ENCODE peak calls at places on chromosome 17, in seven cellular contexts. G, K, T, U, M, N and C are unnamed samples.

GRCh38 chr17:60065136-60065535 is 13.6 kb downstream of the HEATR6 start:
- DNase-seq in G (no peak), K (no peak), T (no peak), U (peak), M (no peak), N (no peak), C (no peak)

GRCh38 chr17:37088459-37088858 is 139.7 kb downstream of the AATF start:
- DNase-seq in G (no peak), K (no peak), T (no peak), U (no peak), M (no peak), N (no peak), C (no peak)

GRCh38 chr17:80512233-80512632 is 32.4 kb upstream of the RPTOR start:
- DNase-seq in G (no peak), K (no peak), T (no peak), U (peak), M (peak), N (no peak), C (no peak)

GRCh38 chr17:680554-680953 is 34.1 kb downstream of the VPS53 start:
- DNase-seq in G (no peak), K (no peak), T (no peak), U (no peak), M (no peak), N (no peak), C (no peak)

GRCh38 chr17:6712058-6712853 is 913 bp downstream of the SLC13A5 start:
- DNase-seq in G (no peak), K (peak), T (peak), U (no peak), M (no peak), N (peak), C (peak)

GRCh38 chr17:57166803-57167202 is 81.8 kb downstream of the AKAP1 start:
- DNase-seq in G (no peak), K (peak), T (no peak), U (no peak), M (no peak), N (no peak), C (peak)

GRCh38 chr17:70868134-70868533 is 698.8 kb downstream of the KCNJ2 start:
- DNase-seq in G (no peak), K (no peak), T (no peak), U (no peak), M (no peak), N (no peak), C (no peak)

GRCh38 chr17:38606646-38607611 is 1.2 kb upstream of the SRCIN1 start:
- DNase-seq in G (no peak), K (no peak), T (no peak), U (no peak), M (no peak), N (no peak), C (no peak)

GRCh38 chr17:50689251-50689650 is 18.5 kb downstream of the ANKRD40 start:
- DNase-seq in G (no peak), K (no peak), T (no peak), U (peak), M (peak), N (no peak), C (peak)

GRCh38 chr17:57438031-57438731 is 181.9 kb downstream of the MSI2 start:
- DNase-seq in G (no peak), K (no peak), T (no peak), U (no peak), M (no peak), N (no peak), C (no peak)

GRCh38 chr17:63601439-63602371 is 1.0 kb downstream of the TACO1 start:
- DNase-seq in G (no peak), K (no peak), T (no peak), U (peak), M (no peak), N (peak), C (peak)

GRCh38 chr17:2688351-2689342 is 22.9 kb downstream of the CLUH start:
- DNase-seq in G (no peak), K (no peak), T (no peak), U (no peak), M (peak), N (no peak), C (no peak)

GRCh38 chr17:4565209-4566141 is 5.1 kb upstream of the GGT6 start:
- DNase-seq in G (peak), K (no peak), T (peak), U (peak), M (no peak), N (peak), C (peak)

GRCh38 chr17:72538921-72539352 is 418.1 kb downstream of the SOX9 start:
- DNase-seq in G (no peak), K (no peak), T (no peak), U (no peak), M (no peak), N (no peak), C (no peak)

GRCh38 chr17:78272181-78272913 is 40.9 kb downstream of the TMEM235 start:
- DNase-seq in G (no peak), K (no peak), T (no peak), U (peak), M (peak), N (no peak), C (peak)

GRCh38 chr17:63940584-63940983 is 8.5 kb upstream of the CD79B start:
- DNase-seq in G (no peak), K (no peak), T (no peak), U (no peak), M (no peak), N (no peak), C (no peak)

GRCh38 chr17:6402258-6402657 is 32.7 kb downstream of the AIPL1 start:
- DNase-seq in G (no peak), K (no peak), T (no peak), U (peak), M (no peak), N (no peak), C (no peak)

GRCh38 chr17:46931596-46931995 is 8.6 kb downstream of the GOSR2 start:
- DNase-seq in G (no peak), K (no peak), T (no peak), U (no peak), M (no peak), N (no peak), C (no peak)

GRCh38 chr17:63440770-63441335 is 5.3 kb downstream of the CYB561 start:
- DNase-seq in G (no peak), K (no peak), T (no peak), U (no peak), M (no peak), N (no peak), C (no peak)

GRCh38 chr17:15287533-15288267 is 22.6 kb upstream of the PMP22 start:
- DNase-seq in G (no peak), K (no peak), T (no peak), U (peak), M (no peak), N (no peak), C (no peak)

GRCh38 chr17:50266384-50267073 is 7.7 kb upstream of the TMEM92 start:
- DNase-seq in G (peak), K (no peak), T (no peak), U (peak), M (peak), N (no peak), C (peak)

GRCh38 chr17:44007346-44008204 is 3.2 kb downstream of the NAGS start:
- DNase-seq in G (no peak), K (no peak), T (no peak), U (no peak), M (no peak), N (no peak), C (peak)

GRCh38 chr17:50642722-50643656 is 8.3 kb downstream of the ABCC3 start:
- DNase-seq in G (no peak), K (no peak), T (no peak), U (no peak), M (no peak), N (no peak), C (no peak)

GRCh38 chr17:1920948-1921351 is 91.1 kb downstream of the RPA1 start:
- DNase-seq in G (no peak), K (no peak), T (no peak), U (no peak), M (no peak), N (no peak), C (no peak)

GRCh38 chr17:59513934-59514841 is 51.2 kb upstream of the DHX40 start:
- DNase-seq in G (peak), K (no peak), T (no peak), U (peak), M (peak), N (peak), C (peak)

GRCh38 chr17:65173951-65174683 is 36.9 kb downstream of the RGS9 start:
- DNase-seq in G (no peak), K (no peak), T (no peak), U (no peak), M (no peak), N (no peak), C (no peak)

GRCh38 chr17:78831688-78832540 is 8.7 kb downstream of the USP36 start:
- DNase-seq in G (no peak), K (no peak), T (no peak), U (no peak), M (no peak), N (no peak), C (no peak)

GRCh38 chr17:30382345-30382744 is 3.6 kb downstream of the CPD start:
- DNase-seq in G (no peak), K (no peak), T (no peak), U (no peak), M (no peak), N (no peak), C (no peak)

GRCh38 chr17:61371179-61371578 is 28.5 kb upstream of the TBX2 start:
- DNase-seq in G (no peak), K (no peak), T (no peak), U (no peak), M (no peak), N (no peak), C (no peak)

GRCh38 chr17:76130473-76130872 is 10.6 kb downstream of the FOXJ1 start:
- DNase-seq in G (no peak), K (no peak), T (no peak), U (no peak), M (no peak), N (no peak), C (no peak)

GRCh38 chr17:76131692-76132573 is 9.1 kb downstream of the FOXJ1 start:
- DNase-seq in G (no peak), K (no peak), T (no peak), U (no peak), M (no peak), N (no peak), C (peak)

GRCh38 chr17:76134911-76135809 is 5.9 kb downstream of the FOXJ1 start:
- DNase-seq in G (no peak), K (no peak), T (no peak), U (no peak), M (no peak), N (no peak), C (no peak)

GRCh38 chr17:76131061-76131691 is 9.9 kb downstream of the FOXJ1 start:
- DNase-seq in G (no peak), K (no peak), T (no peak), U (no peak), M (no peak), N (no peak), C (no peak)

DNA sequence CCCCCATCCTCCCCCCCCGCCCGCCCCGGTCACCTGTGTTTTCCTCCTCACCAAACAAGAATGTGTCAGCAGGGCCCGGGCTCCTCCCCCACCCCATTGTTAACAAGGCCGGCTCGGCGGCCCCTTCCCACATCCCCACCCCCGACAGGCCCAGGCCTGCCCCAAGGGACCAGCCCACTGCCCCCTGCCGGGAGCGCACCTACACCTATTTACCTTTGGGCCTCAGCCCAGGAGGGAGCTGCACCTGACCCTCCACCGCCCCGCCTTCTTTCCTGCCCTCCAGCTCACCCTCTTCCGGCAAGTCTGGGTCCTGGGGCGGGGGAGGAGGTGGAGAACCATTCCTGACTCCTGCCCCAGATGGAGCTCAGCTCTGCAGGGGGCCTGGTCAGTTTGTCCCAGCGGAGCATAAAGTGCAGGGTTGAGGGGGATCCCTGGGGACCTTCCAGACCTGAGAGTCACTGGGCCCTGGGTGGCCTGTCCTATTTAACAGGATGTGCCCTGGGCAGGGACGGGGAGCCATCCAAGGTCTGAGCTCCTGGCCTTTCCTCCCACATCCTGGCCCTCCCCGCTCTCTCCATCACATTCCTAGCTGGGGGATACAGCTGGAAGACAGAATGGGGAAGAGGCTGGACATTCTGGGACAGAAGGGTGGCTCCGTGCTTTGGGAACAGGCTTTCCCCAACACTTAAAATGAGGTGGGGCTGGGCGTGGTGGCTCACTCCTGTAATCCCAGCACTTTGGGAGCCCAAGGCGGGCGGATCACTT is 8.3 kb downstream of the FOXJ1 start:
- DNase-seq in G (no peak), K (peak), T (no peak), U (no peak), M (no peak), N (no peak), C (peak)
- TF ChIP-seq CTCF in G (no peak), K (no peak), T (no peak), U (no peak), M (no peak), N (no peak), C (no peak)

GRCh38 chr17:42192189-42193126 is 1.8 kb downstream of the GHDC start:
- DNase-seq in G (no peak), K (no peak), T (no peak), U (no peak), M (peak), N (no peak), C (no peak)
- TF ChIP-seq CTCF in G (no peak), K (no peak), T (no peak), U (no peak), M (no peak), N (no peak), C (no peak)

DNA sequence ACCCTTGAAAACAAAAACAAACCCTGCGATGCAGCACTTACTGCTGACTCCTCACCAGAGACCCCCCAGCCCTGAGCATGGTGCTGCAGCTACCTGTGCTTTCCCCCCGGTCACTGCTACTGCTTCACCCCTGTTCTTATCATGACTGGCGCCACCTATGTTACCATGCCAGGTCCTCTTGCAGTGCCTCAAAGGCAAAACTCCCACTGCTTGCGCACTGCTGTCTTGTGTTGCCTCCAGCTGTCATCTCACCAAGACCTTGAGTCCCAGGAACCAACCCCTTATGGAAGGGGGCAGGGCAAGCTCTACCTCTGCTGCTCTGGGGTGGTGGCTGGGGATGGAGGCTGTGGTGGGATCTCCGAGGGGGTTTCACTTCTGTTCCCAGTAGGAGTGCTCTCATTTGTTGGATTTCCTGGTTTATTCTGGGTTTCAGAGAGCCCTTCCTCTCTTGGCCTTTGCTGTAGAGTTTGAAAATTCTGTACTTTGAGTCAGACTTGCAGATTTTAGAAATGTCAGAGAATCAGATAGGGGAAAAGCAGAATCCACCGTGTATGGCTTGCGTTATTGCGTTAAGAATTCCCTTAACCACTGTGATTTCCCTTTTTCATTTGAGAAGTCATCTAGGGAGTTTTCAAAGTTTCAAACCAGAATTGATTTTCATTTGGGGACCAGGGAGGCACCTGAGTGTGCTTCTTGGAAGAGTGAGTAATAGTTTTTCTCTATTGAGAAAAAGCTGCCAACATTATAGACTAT is 96.6 kb downstream of the SPECC1 start:
- DNase-seq in G (no peak), K (no peak), T (no peak), U (no peak), M (no peak), N (no peak), C (no peak)
- TF ChIP-seq CTCF in G (no peak), K (peak), T (no peak), U (no peak), M (no peak), N (no peak), C (no peak)

GRCh38 chr17:45021607-45022287 is 29.7 kb downstream of the DCAKD start:
- DNase-seq in G (no peak), K (no peak), T (peak), U (peak), M (no peak), N (peak), C (peak)
- TF ChIP-seq CTCF in G (peak), K (peak), T (peak), U (no peak), M (peak), N (peak), C (peak)

GRCh38 chr17:82917656-82918345 is 78.0 kb upstream of the ZNF750 start:
- DNase-seq in G (no peak), K (no peak), T (peak), U (no peak), M (no peak), N (peak), C (peak)
- TF ChIP-seq CTCF in G (peak), K (peak), T (peak), U (peak), M (no peak), N (peak), C (no peak)

DNA sequence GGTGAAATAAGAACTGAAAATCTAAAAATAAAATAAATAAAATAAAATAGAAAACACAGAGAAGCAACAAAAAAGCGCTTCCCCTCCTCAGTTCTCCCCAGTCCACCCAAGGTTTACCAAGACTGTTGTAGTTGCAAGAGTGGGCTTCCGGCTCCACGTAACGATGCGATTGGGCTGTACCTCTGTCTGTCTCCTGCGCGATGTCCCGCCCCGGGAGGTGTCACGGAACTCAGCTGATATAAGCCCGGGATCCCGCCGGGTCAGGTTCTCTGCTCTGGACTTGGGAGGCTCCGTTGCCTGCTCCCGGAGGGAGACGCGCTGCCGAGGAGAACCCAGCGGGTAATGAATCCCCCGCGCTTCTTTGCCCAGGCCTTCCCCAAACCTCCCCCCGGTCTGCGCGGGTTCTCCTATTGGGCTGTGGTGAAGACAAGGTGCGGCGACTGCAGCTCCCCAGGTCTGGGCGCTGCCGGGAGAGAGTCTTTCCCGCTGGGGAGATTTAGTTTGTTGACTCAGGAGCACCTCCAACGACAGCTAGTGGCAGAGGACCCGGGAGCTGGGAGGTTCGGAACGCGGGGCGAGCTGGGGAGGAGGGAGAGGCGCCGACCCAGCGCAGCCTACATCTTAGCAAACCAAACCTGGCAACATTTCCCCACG is at the start of gene SLFN5:
- DNase-seq in G (peak), K (peak), T (peak), U (peak), M (peak), N (peak), C (peak)
- TF ChIP-seq CTCF in G (no peak), K (no peak), T (no peak), U (no peak), M (no peak), N (no peak), C (no peak)

GRCh38 chr17:48754500-48755261 is 26.1 kb upstream of the HOXB13 start:
- DNase-seq in G (no peak), K (no peak), T (no peak), U (no peak), M (no peak), N (peak), C (no peak)
- TF ChIP-seq CTCF in G (no peak), K (no peak), T (no peak), U (no peak), M (no peak), N (peak), C (no peak)